ENCODE peak calls at places on chromosome 3, in seven cellular contexts. One of them, this sample, is unnamed.

GRCh38 chr3:98972155-98972554 is 70.7 kb upstream of the DCBLD2 start:
- DNase-seq in B cell: no peak
- DNase-seq in foreskin fibroblast: peak
- DNase-seq in brain microvascular endothelial cell: peak
- DNase-seq in A549: no peak
- DNase-seq in fibroblast of pulmonary artery: peak
- DNase-seq in cardiac muscle cell: peak
- DNase-seq in this sample: no peak

GRCh38 chr3:86826292-86826691 is 164.7 kb downstream of the VGLL3 start:
- DNase-seq in B cell: no peak
- DNase-seq in foreskin fibroblast: no peak
- DNase-seq in brain microvascular endothelial cell: no peak
- DNase-seq in A549: no peak
- DNase-seq in fibroblast of pulmonary artery: no peak
- DNase-seq in cardiac muscle cell: no peak
- DNase-seq in this sample: no peak

GRCh38 chr3:188524057-188524456 is 370.1 kb downstream of the LPP start:
- DNase-seq in B cell: no peak
- DNase-seq in foreskin fibroblast: no peak
- DNase-seq in brain microvascular endothelial cell: no peak
- DNase-seq in A549: no peak
- DNase-seq in fibroblast of pulmonary artery: no peak
- DNase-seq in cardiac muscle cell: no peak
- DNase-seq in this sample: no peak

GRCh38 chr3:107992976-107993684 is 97.7 kb downstream of the CD47 start:
- DNase-seq in B cell: no peak
- DNase-seq in foreskin fibroblast: no peak
- DNase-seq in brain microvascular endothelial cell: peak
- DNase-seq in A549: no peak
- DNase-seq in fibroblast of pulmonary artery: peak
- DNase-seq in cardiac muscle cell: no peak
- DNase-seq in this sample: no peak

GRCh38 chr3:5644773-5645172 is 457.3 kb downstream of the EDEM1 start:
- DNase-seq in B cell: no peak
- DNase-seq in foreskin fibroblast: no peak
- DNase-seq in brain microvascular endothelial cell: no peak
- DNase-seq in A549: no peak
- DNase-seq in fibroblast of pulmonary artery: no peak
- DNase-seq in cardiac muscle cell: no peak
- DNase-seq in this sample: no peak

GRCh38 chr3:193225726-193226125 is 15.3 kb upstream of the PLAAT1 start:
- DNase-seq in B cell: no peak
- DNase-seq in foreskin fibroblast: no peak
- DNase-seq in brain microvascular endothelial cell: no peak
- DNase-seq in A549: no peak
- DNase-seq in fibroblast of pulmonary artery: no peak
- DNase-seq in cardiac muscle cell: no peak
- DNase-seq in this sample: no peak

GRCh38 chr3:146101538-146101937 is 59.4 kb downstream of the PLOD2 start:
- DNase-seq in B cell: no peak
- DNase-seq in foreskin fibroblast: no peak
- DNase-seq in brain microvascular endothelial cell: no peak
- DNase-seq in A549: no peak
- DNase-seq in fibroblast of pulmonary artery: no peak
- DNase-seq in cardiac muscle cell: no peak
- DNase-seq in this sample: no peak

GRCh38 chr3:106703524-106703923 is 673.7 kb upstream of the CCDC54 start:
- DNase-seq in B cell: no peak
- DNase-seq in foreskin fibroblast: no peak
- DNase-seq in brain microvascular endothelial cell: no peak
- DNase-seq in A549: no peak
- DNase-seq in fibroblast of pulmonary artery: no peak
- DNase-seq in cardiac muscle cell: no peak
- DNase-seq in this sample: no peak

GRCh38 chr3:184415229-184415517 is 35.3 kb downstream of the CHRD start:
- DNase-seq in B cell: no peak
- DNase-seq in foreskin fibroblast: no peak
- DNase-seq in brain microvascular endothelial cell: no peak
- DNase-seq in A549: no peak
- DNase-seq in fibroblast of pulmonary artery: no peak
- DNase-seq in cardiac muscle cell: no peak
- DNase-seq in this sample: no peak

GRCh38 chr3:183897606-183898384 is 13.1 kb upstream of the PARL start:
- DNase-seq in B cell: no peak
- DNase-seq in foreskin fibroblast: no peak
- DNase-seq in brain microvascular endothelial cell: no peak
- DNase-seq in A549: no peak
- DNase-seq in fibroblast of pulmonary artery: no peak
- DNase-seq in cardiac muscle cell: no peak
- DNase-seq in this sample: no peak

GRCh38 chr3:167241048-167241845 is 138.8 kb downstream of the ZBBX start:
- DNase-seq in B cell: no peak
- DNase-seq in foreskin fibroblast: no peak
- DNase-seq in brain microvascular endothelial cell: no peak
- DNase-seq in A549: no peak
- DNase-seq in fibroblast of pulmonary artery: no peak
- DNase-seq in cardiac muscle cell: no peak
- DNase-seq in this sample: no peak

GRCh38 chr3:113035387-113035982 is 44.7 kb downstream of the GTPBP8 start:
- DNase-seq in B cell: peak
- DNase-seq in foreskin fibroblast: peak
- DNase-seq in brain microvascular endothelial cell: peak
- DNase-seq in A549: peak
- DNase-seq in fibroblast of pulmonary artery: peak
- DNase-seq in cardiac muscle cell: peak
- DNase-seq in this sample: peak

GRCh38 chr3:100449214-100449613 is 43.2 kb upstream of the TMEM45A start:
- DNase-seq in B cell: no peak
- DNase-seq in foreskin fibroblast: no peak
- DNase-seq in brain microvascular endothelial cell: no peak
- DNase-seq in A549: no peak
- DNase-seq in fibroblast of pulmonary artery: no peak
- DNase-seq in cardiac muscle cell: no peak
- DNase-seq in this sample: no peak

GRCh38 chr3:169700195-169700594 is 36.7 kb upstream of the MECOM start:
- DNase-seq in B cell: no peak
- DNase-seq in foreskin fibroblast: no peak
- DNase-seq in brain microvascular endothelial cell: no peak
- DNase-seq in A549: no peak
- DNase-seq in fibroblast of pulmonary artery: peak
- DNase-seq in cardiac muscle cell: peak
- DNase-seq in this sample: no peak

GRCh38 chr3:128787256-128788253 is 61.6 kb downstream of the RAB7A start:
- DNase-seq in B cell: peak
- DNase-seq in foreskin fibroblast: no peak
- DNase-seq in brain microvascular endothelial cell: peak
- DNase-seq in A549: peak
- DNase-seq in fibroblast of pulmonary artery: peak
- DNase-seq in cardiac muscle cell: peak
- DNase-seq in this sample: peak

GRCh38 chr3:100802126-100802525 is 92.8 kb downstream of the TFG start:
- DNase-seq in B cell: no peak
- DNase-seq in foreskin fibroblast: peak
- DNase-seq in brain microvascular endothelial cell: peak
- DNase-seq in A549: no peak
- DNase-seq in fibroblast of pulmonary artery: no peak
- DNase-seq in cardiac muscle cell: no peak
- DNase-seq in this sample: no peak

GRCh38 chr3:9669720-9670432 is 20.6 kb downstream of the MTMR14 start:
- DNase-seq in B cell: no peak
- DNase-seq in foreskin fibroblast: peak
- DNase-seq in brain microvascular endothelial cell: no peak
- DNase-seq in A549: no peak
- DNase-seq in fibroblast of pulmonary artery: peak
- DNase-seq in cardiac muscle cell: peak
- DNase-seq in this sample: no peak

GRCh38 chr3:52093751-52094525 is 37.6 kb upstream of the DUSP7 start:
- DNase-seq in B cell: no peak
- DNase-seq in foreskin fibroblast: peak
- DNase-seq in brain microvascular endothelial cell: peak
- DNase-seq in A549: no peak
- DNase-seq in fibroblast of pulmonary artery: peak
- DNase-seq in cardiac muscle cell: peak
- DNase-seq in this sample: no peak

GRCh38 chr3:76040946-76041345 is 255.6 kb upstream of the ZNF717 start:
- DNase-seq in B cell: no peak
- DNase-seq in foreskin fibroblast: no peak
- DNase-seq in brain microvascular endothelial cell: no peak
- DNase-seq in A549: no peak
- DNase-seq in fibroblast of pulmonary artery: peak
- DNase-seq in cardiac muscle cell: peak
- DNase-seq in this sample: no peak

GRCh38 chr3:52086461-52086860 is 30.1 kb upstream of the DUSP7 start:
- DNase-seq in B cell: no peak
- DNase-seq in foreskin fibroblast: no peak
- DNase-seq in brain microvascular endothelial cell: no peak
- DNase-seq in A549: no peak
- DNase-seq in fibroblast of pulmonary artery: no peak
- DNase-seq in cardiac muscle cell: no peak
- DNase-seq in this sample: no peak

GRCh38 chr3:193345431-193345830 is 33.1 kb downstream of the ATP13A5 start:
- DNase-seq in B cell: no peak
- DNase-seq in foreskin fibroblast: no peak
- DNase-seq in brain microvascular endothelial cell: no peak
- DNase-seq in A549: no peak
- DNase-seq in fibroblast of pulmonary artery: no peak
- DNase-seq in cardiac muscle cell: no peak
- DNase-seq in this sample: no peak

GRCh38 chr3:127951276-127951675 is 36.2 kb downstream of the KBTBD12 start:
- DNase-seq in B cell: no peak
- DNase-seq in foreskin fibroblast: peak
- DNase-seq in brain microvascular endothelial cell: peak
- DNase-seq in A549: no peak
- DNase-seq in fibroblast of pulmonary artery: no peak
- DNase-seq in cardiac muscle cell: peak
- DNase-seq in this sample: no peak

GRCh38 chr3:149620291-149621020 is 37.4 kb downstream of the WWTR1 start:
- DNase-seq in B cell: no peak
- DNase-seq in foreskin fibroblast: peak
- DNase-seq in brain microvascular endothelial cell: peak
- DNase-seq in A549: no peak
- DNase-seq in fibroblast of pulmonary artery: peak
- DNase-seq in cardiac muscle cell: peak
- DNase-seq in this sample: no peak

GRCh38 chr3:39124876-39125836 is 17.7 kb downstream of the TTC21A start:
- DNase-seq in B cell: no peak
- DNase-seq in foreskin fibroblast: no peak
- DNase-seq in brain microvascular endothelial cell: no peak
- DNase-seq in A549: no peak
- DNase-seq in fibroblast of pulmonary artery: peak
- DNase-seq in cardiac muscle cell: peak
- DNase-seq in this sample: no peak
- TF ChIP-seq CTCF in B cell: no peak
- TF ChIP-seq CTCF in foreskin fibroblast: peak
- TF ChIP-seq CTCF in brain microvascular endothelial cell: peak
- TF ChIP-seq CTCF in A549: peak
- TF ChIP-seq CTCF in fibroblast of pulmonary artery: peak
- TF ChIP-seq CTCF in cardiac muscle cell: peak
- TF ChIP-seq CTCF in this sample: no peak

GRCh38 chr3:154430014-154430413 is at the start of gene GPR149:
- DNase-seq in B cell: no peak
- DNase-seq in foreskin fibroblast: no peak
- DNase-seq in brain microvascular endothelial cell: no peak
- DNase-seq in A549: no peak
- DNase-seq in fibroblast of pulmonary artery: no peak
- DNase-seq in cardiac muscle cell: no peak
- DNase-seq in this sample: no peak
- TF ChIP-seq CTCF in B cell: no peak
- TF ChIP-seq CTCF in foreskin fibroblast: no peak
- TF ChIP-seq CTCF in brain microvascular endothelial cell: no peak
- TF ChIP-seq CTCF in A549: no peak
- TF ChIP-seq CTCF in fibroblast of pulmonary artery: no peak
- TF ChIP-seq CTCF in cardiac muscle cell: no peak
- TF ChIP-seq CTCF in this sample: no peak

GRCh38 chr3:136546718-136547117 is 205.5 kb downstream of the STAG1 start:
- DNase-seq in B cell: no peak
- DNase-seq in foreskin fibroblast: no peak
- DNase-seq in brain microvascular endothelial cell: no peak
- DNase-seq in A549: no peak
- DNase-seq in fibroblast of pulmonary artery: peak
- DNase-seq in cardiac muscle cell: peak
- DNase-seq in this sample: no peak
- TF ChIP-seq CTCF in B cell: no peak
- TF ChIP-seq CTCF in foreskin fibroblast: no peak
- TF ChIP-seq CTCF in brain microvascular endothelial cell: peak
- TF ChIP-seq CTCF in A549: no peak
- TF ChIP-seq CTCF in fibroblast of pulmonary artery: no peak
- TF ChIP-seq CTCF in cardiac muscle cell: peak
- TF ChIP-seq CTCF in this sample: no peak

GRCh38 chr3:14391033-14391432 is 11.4 kb upstream of the SLC6A6 start:
- DNase-seq in B cell: no peak
- DNase-seq in foreskin fibroblast: peak
- DNase-seq in brain microvascular endothelial cell: peak
- DNase-seq in A549: no peak
- DNase-seq in fibroblast of pulmonary artery: peak
- DNase-seq in cardiac muscle cell: peak
- DNase-seq in this sample: no peak

GRCh38 chr3:14393440-14394111 is 8.8 kb upstream of the SLC6A6 start:
- DNase-seq in B cell: no peak
- DNase-seq in foreskin fibroblast: no peak
- DNase-seq in brain microvascular endothelial cell: peak
- DNase-seq in A549: no peak
- DNase-seq in fibroblast of pulmonary artery: no peak
- DNase-seq in cardiac muscle cell: no peak
- DNase-seq in this sample: no peak

GRCh38 chr3:14389133-14390115 is 13.0 kb upstream of the SLC6A6 start:
- DNase-seq in B cell: no peak
- DNase-seq in foreskin fibroblast: no peak
- DNase-seq in brain microvascular endothelial cell: no peak
- DNase-seq in A549: no peak
- DNase-seq in fibroblast of pulmonary artery: no peak
- DNase-seq in cardiac muscle cell: no peak
- DNase-seq in this sample: no peak

GRCh38 chr3:14392803-14393319 is 9.5 kb upstream of the SLC6A6 start:
- DNase-seq in B cell: no peak
- DNase-seq in foreskin fibroblast: no peak
- DNase-seq in brain microvascular endothelial cell: no peak
- DNase-seq in A549: no peak
- DNase-seq in fibroblast of pulmonary artery: no peak
- DNase-seq in cardiac muscle cell: no peak
- DNase-seq in this sample: no peak

DNA sequence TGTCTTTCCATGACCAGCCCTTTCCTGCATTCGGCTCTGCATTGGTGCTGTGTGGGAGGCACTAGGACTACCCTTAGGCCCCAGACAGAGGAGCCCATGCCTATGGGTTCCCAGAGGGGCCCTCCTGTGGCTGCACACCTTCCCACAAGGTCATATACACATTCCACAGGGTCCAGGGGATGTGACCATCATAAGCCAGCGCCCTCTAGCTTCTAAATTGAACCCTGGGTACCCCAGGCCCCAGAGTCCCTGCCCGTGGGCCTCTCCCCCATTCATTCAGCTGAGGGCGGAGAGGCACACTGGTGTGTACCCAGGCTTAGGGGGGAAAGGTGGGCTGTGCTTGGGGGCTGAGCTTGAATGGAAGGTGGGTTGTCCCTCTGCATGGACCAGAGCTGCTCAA is 10.2 kb upstream of the SLC6A6 start:
- DNase-seq in B cell: no peak
- DNase-seq in foreskin fibroblast: no peak
- DNase-seq in brain microvascular endothelial cell: no peak
- DNase-seq in A549: no peak
- DNase-seq in fibroblast of pulmonary artery: no peak
- DNase-seq in cardiac muscle cell: no peak
- DNase-seq in this sample: no peak
- TF ChIP-seq CTCF in B cell: no peak
- TF ChIP-seq CTCF in foreskin fibroblast: no peak
- TF ChIP-seq CTCF in brain microvascular endothelial cell: peak
- TF ChIP-seq CTCF in A549: no peak
- TF ChIP-seq CTCF in fibroblast of pulmonary artery: no peak
- TF ChIP-seq CTCF in cardiac muscle cell: no peak
- TF ChIP-seq CTCF in this sample: no peak

This sample was measured in GM10248.